ENCODE peak calls at places on chromosomes 11 and 22, in nine cellular contexts. U, I, C, B, T, Q, O, L and J are unnamed samples.

GRCh38 chr11:31702966-31703365 is 108.2 kb downstream of the PAX6 start:
- DNase-seq in I (peak; percentile 69), B (peak; percentile 39), L (no peak), T (no peak), O (no peak), Q (no peak), C (no peak), U (no peak), J (no peak)

GRCh38 chr11:87290304-87290922 is 252.7 kb downstream of the TMEM135 start:
- DNase-seq in I (peak; percentile 93), Q (no peak), B (peak; percentile 59), U (no peak), L (no peak), T (no peak), O (no peak), C (no peak), J (peak; percentile 28)

GRCh38 chr11:83063073-83063754 is 8.5 kb downstream of the RAB30 start:
- DNase-seq in U (no peak), T (no peak), I (peak; percentile 36), Q (no peak), O (no peak), B (no peak), C (no peak), L (no peak), J (no peak)

GRCh38 chr11:17443423-17443822 is 33.2 kb downstream of the ABCC8 start:
- DNase-seq in Q (no peak), B (no peak), C (no peak), U (no peak), T (no peak), O (no peak), L (no peak), I (no peak), J (no peak)

GRCh38 chr11:34395916-34396555 is 38.2 kb upstream of the ABTB2 start:
- DNase-seq in U (no peak), T (no peak), L (no peak), B (peak; percentile 32), O (no peak), C (no peak), I (peak; percentile 89), Q (no peak), J (peak; percentile 85)

GRCh38 chr22:50186789-50187523 is 1.2 kb downstream of the TRABD start:
- DNase-seq in Q (no peak), C (no peak), B (no peak), O (no peak), L (no peak), T (no peak), I (peak; percentile 33), U (no peak), J (no peak)

GRCh38 chr22:26553056-26553752 is 36.7 kb downstream of the TPST2 start:
- DNase-seq in B (peak; percentile 37), C (no peak), U (no peak), T (no peak), L (no peak), Q (no peak), I (peak; percentile 44), O (no peak), J (peak; percentile 92)

GRCh38 chr11:120255519-120255866 is 15.6 kb downstream of the POU2F3 start:
- DNase-seq in I (no peak), C (no peak), U (no peak), B (no peak), T (no peak), O (no peak), Q (no peak), L (no peak), J (no peak)

GRCh38 chr11:42422094-42422493 is 889.7 kb upstream of the API5 start:
- DNase-seq in B (no peak), U (no peak), L (no peak), Q (no peak), T (no peak), I (peak; percentile 3), C (no peak), O (no peak), J (no peak)

GRCh38 chr11:95088946-95089619 is 563 bp upstream of the ENDOD1 start:
- DNase-seq in U (no peak), C (no peak), O (no peak), T (no peak), L (no peak), Q (no peak), I (no peak), B (peak; percentile 11), J (no peak)